ENCODE peak calls at places on chromosomes 1 and 21, in five cellular contexts. K, V, X, N and S are unnamed samples.

GRCh38 chr1:226064816-226065248 is 2.3 kb downstream of the H3-3A start:
- DNase-seq in K (peak), V (peak), X (no peak), N (no peak), S (peak)

GRCh38 chr1:30029677-30030076 is 693.7 kb downstream of the MATN1 start:
- DNase-seq in K (no peak), V (no peak), X (no peak), N (no peak), S (no peak)

GRCh38 chr1:151905070-151905442 is 4.3 kb downstream of the THEM4 start:
- DNase-seq in K (no peak), V (no peak), X (no peak), N (no peak), S (no peak)

GRCh38 chr21:42118901-42119300 is 47.8 kb downstream of the UMODL1 start:
- DNase-seq in K (no peak), V (no peak), X (no peak), N (peak), S (peak)

GRCh38 chr1:30724175-30724574 is 790 bp upstream of the MATN1 start:
- DNase-seq in K (no peak), V (no peak), X (no peak), N (no peak), S (no peak)

GRCh38 chr1:178465011-178465410 is 31.8 kb downstream of the CLEC20A start:
- DNase-seq in K (no peak), V (peak), X (peak), N (no peak), S (no peak)

GRCh38 chr1:83689900-83690868 is 308.7 kb downstream of the TTLL7 start:
- DNase-seq in K (no peak), V (no peak), X (no peak), N (no peak), S (no peak)

GRCh38 chr1:167562697-167563096 is 9.1 kb upstream of the CREG1 start:
- DNase-seq in K (no peak), V (peak), X (peak), N (no peak), S (no peak)

GRCh38 chr1:214551436-214552173 is at the start of gene PTPN14:
- DNase-seq in K (peak), V (peak), X (peak), N (peak), S (peak)

GRCh38 chr1:17686258-17686657 is 68.9 kb upstream of the ACTL8 start:
- DNase-seq in K (no peak), V (no peak), X (no peak), N (no peak), S (no peak)

GRCh38 chr1:248863011-248863881 is 4.4 kb upstream of the ZNF692 start:
- DNase-seq in K (peak), V (peak), X (no peak), N (peak), S (peak)

GRCh38 chr1:30840904-30841598 is 67.5 kb downstream of the SDC3 start:
- DNase-seq in K (no peak), V (no peak), X (no peak), N (peak), S (no peak)

GRCh38 chr1:150161747-150162581 is 12.2 kb downstream of the PLEKHO1 start:
- DNase-seq in K (no peak), V (peak), X (no peak), N (no peak), S (peak)
- H3K4me3 ChIP-seq in K (peak), V (no peak), X (peak), N (no peak), S (no peak)

GRCh38 chr21:16426936-16427335 is 697.2 kb downstream of the USP25 start:
- DNase-seq in K (no peak), V (no peak), X (no peak), N (no peak), S (no peak)
- H3K4me3 ChIP-seq in K (no peak), V (no peak), X (no peak), N (no peak), S (no peak)

GRCh38 chr1:235864965-235865525 is 1.7 kb downstream of the LYST start:
- DNase-seq in K (no peak), V (no peak), X (no peak), N (no peak), S (no peak)
- H3K4me3 ChIP-seq in K (peak), V (peak), X (no peak), N (no peak), S (no peak)

DNA sequence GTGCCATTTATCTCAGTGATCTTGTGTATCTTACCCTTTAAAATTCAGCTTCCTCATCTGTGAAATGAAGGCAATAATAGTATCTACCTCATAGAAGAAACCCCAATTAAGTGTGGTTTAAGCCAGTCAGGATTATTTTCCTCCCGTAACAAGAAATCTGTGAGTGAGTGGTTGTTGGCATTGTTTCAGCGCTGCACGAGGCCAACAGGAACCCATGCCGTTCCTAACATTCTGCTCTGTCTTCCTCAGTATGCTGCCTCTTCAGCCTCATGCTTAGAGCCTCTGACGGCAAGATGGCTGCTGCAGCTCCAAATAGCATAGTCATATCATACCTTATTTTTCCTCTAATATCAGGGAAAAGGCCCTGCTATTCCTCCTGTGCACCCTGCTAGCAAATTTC is 289.7 kb downstream of the TM2D1 start:
- DNase-seq in K (no peak), V (no peak), X (no peak), N (no peak), S (no peak)
- H3K4me3 ChIP-seq in K (no peak), V (no peak), X (no peak), N (no peak), S (no peak)

GRCh38 chr1:180508725-180509097 is 6.3 kb upstream of the ACBD6 start:
- DNase-seq in K (no peak), V (no peak), X (no peak), N (no peak), S (no peak)
- H3K4me3 ChIP-seq in K (no peak), V (no peak), X (no peak), N (no peak), S (no peak)

GRCh38 chr1:19466112-19466561 is 19.2 kb downstream of the CAPZB start:
- DNase-seq in K (no peak), V (no peak), X (no peak), N (no peak), S (no peak)

GRCh38 chr1:19472174-19472573 is 13.2 kb downstream of the CAPZB start:
- DNase-seq in K (no peak), V (no peak), X (no peak), N (no peak), S (no peak)

GRCh38 chr1:19467199-19468187 is 17.8 kb downstream of the CAPZB start:
- DNase-seq in K (no peak), V (no peak), X (no peak), N (no peak), S (no peak)

GRCh38 chr1:19468397-19468956 is 16.9 kb downstream of the CAPZB start:
- DNase-seq in K (no peak), V (peak), X (no peak), N (no peak), S (no peak)

GRCh38 chr1:19469004-19469403 is 16.3 kb downstream of the CAPZB start:
- DNase-seq in K (no peak), V (no peak), X (no peak), N (no peak), S (no peak)
- H3K4me3 ChIP-seq in K (no peak), V (no peak), X (no peak), N (no peak), S (no peak)

GRCh38 chr1:148362930-148363810 is 119.9 kb downstream of the PPIAL4G start:
- DNase-seq in K (no peak), V (peak), X (no peak), N (no peak), S (no peak)
- H3K4me3 ChIP-seq in K (no peak), V (no peak), X (no peak), N (no peak), S (no peak)

DNA sequence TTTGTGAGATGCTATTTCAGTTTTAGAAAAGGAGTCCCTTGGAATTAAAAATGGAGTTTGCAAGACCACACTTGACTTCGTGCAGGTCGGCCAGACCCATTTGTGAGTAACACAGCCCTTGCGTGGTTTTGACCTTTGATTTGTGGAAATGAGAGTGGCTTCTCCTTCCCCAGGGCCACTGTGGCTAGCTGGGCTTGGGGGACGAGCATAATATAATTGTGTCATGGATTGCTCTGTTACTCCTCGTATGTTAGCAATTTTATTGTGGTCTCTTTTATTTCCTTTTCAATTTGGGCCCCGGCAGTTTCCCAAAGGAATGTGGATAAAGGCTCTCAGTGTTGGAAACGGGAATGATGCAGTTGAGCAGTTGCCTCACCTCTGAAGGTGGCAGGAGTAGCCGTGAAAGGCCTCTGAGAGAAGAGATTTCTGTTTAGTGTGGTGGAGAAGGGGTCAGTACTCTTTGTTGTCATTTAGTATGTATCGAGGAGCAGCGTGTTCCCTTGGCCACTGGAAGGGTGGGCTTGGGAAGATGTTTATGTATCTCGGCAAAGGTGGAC is 194.6 kb downstream of the PBX1 start:
- DNase-seq in K (no peak), V (no peak), X (no peak), N (no peak), S (no peak)
- H3K4me3 ChIP-seq in K (no peak), V (no peak), X (no peak), N (no peak), S (no peak)

DNA sequence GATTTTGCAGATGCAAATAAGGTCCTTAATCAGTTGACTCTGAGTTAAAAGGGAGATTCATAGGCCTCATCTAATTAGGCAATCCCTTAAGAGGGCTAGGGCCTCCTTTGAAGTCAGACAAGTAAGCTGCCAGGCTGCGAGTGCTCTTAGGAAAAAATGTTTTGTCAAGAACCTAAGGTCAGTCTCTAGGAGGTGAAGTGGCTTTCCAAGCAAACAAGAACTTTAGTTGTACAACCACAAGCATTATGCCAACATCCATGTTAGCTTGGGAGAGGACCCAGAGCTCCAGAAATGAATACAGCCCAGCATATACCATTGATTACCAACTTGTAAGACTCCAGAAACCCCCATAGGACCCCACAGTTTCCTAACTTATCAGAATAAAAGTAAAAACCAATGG is 1366.2 kb downstream of the PLA2G4A start:
- DNase-seq in K (no peak), V (no peak), X (no peak), N (no peak), S (no peak)
- H3K4me3 ChIP-seq in K (no peak), V (no peak), X (no peak), N (no peak), S (no peak)